ENCODE peak calls at places on chromosomes 6 and 20, in five cellular contexts. One of them, this sample, is unnamed.

GRCh38 chr20:4944518-4944917 is 56.8 kb downstream of the SLC23A2 start:
- DNase-seq in NCI-H2029 treated with DMSO at 0.1 percent for 48 hours: no peak
- DNase-seq in stromal cell of bone marrow: no peak
- DNase-seq in renal cortical epithelial cell: peak
- DNase-seq in HFFc6: no peak
- DNase-seq in this sample: no peak

GRCh38 chr20:19880256-19881079 is 122.4 kb downstream of the RIN2 start:
- DNase-seq in NCI-H2029 treated with DMSO at 0.1 percent for 48 hours: no peak
- DNase-seq in renal cortical epithelial cell: peak
- DNase-seq in HFFc6: peak
- DNase-seq in stromal cell of bone marrow: no peak
- DNase-seq in this sample: no peak

GRCh38 chr6:148572676-148573335 is 174.0 kb upstream of the UST start:
- DNase-seq in NCI-H2029 treated with DMSO at 0.1 percent for 48 hours: no peak
- DNase-seq in HFFc6: no peak
- DNase-seq in stromal cell of bone marrow: no peak
- DNase-seq in renal cortical epithelial cell: no peak
- DNase-seq in this sample: no peak

GRCh38 chr6:31737315-31738047 is 1.2 kb upstream of the CLIC1 start:
- DNase-seq in HFFc6: no peak
- DNase-seq in stromal cell of bone marrow: no peak
- DNase-seq in NCI-H2029 treated with DMSO at 0.1 percent for 48 hours: peak
- DNase-seq in renal cortical epithelial cell: peak
- DNase-seq in this sample: no peak

GRCh38 chr20:57952136-57952535 is 242.3 kb upstream of the PMEPA1 start:
- DNase-seq in renal cortical epithelial cell: no peak
- DNase-seq in stromal cell of bone marrow: no peak
- DNase-seq in NCI-H2029 treated with DMSO at 0.1 percent for 48 hours: no peak
- DNase-seq in HFFc6: no peak
- DNase-seq in this sample: no peak

GRCh38 chr6:79040083-79040482 is 38.0 kb downstream of the PHIP start:
- DNase-seq in NCI-H2029 treated with DMSO at 0.1 percent for 48 hours: no peak
- DNase-seq in stromal cell of bone marrow: no peak
- DNase-seq in renal cortical epithelial cell: peak
- DNase-seq in HFFc6: no peak
- DNase-seq in this sample: no peak

GRCh38 chr20:63835031-63835858 is 4.2 kb upstream of the ZBTB46 start:
- DNase-seq in HFFc6: peak
- DNase-seq in stromal cell of bone marrow: peak
- DNase-seq in NCI-H2029 treated with DMSO at 0.1 percent for 48 hours: peak
- DNase-seq in renal cortical epithelial cell: peak
- DNase-seq in this sample: peak

GRCh38 chr20:8060977-8061376 is 41.4 kb upstream of the TMX4 start:
- DNase-seq in NCI-H2029 treated with DMSO at 0.1 percent for 48 hours: peak
- DNase-seq in stromal cell of bone marrow: no peak
- DNase-seq in HFFc6: no peak
- DNase-seq in renal cortical epithelial cell: no peak
- DNase-seq in this sample: no peak

GRCh38 chr6:168157272-168158007 is 78.4 kb upstream of the FRMD1 start:
- DNase-seq in NCI-H2029 treated with DMSO at 0.1 percent for 48 hours: no peak
- DNase-seq in HFFc6: peak
- DNase-seq in stromal cell of bone marrow: peak
- DNase-seq in renal cortical epithelial cell: peak
- DNase-seq in this sample: no peak

GRCh38 chr20:57619053-57619831 is 984 bp downstream of the ZBP1 start:
- DNase-seq in NCI-H2029 treated with DMSO at 0.1 percent for 48 hours: no peak
- DNase-seq in HFFc6: no peak
- DNase-seq in renal cortical epithelial cell: no peak
- DNase-seq in stromal cell of bone marrow: no peak
- DNase-seq in this sample: no peak

GRCh38 chr20:2086980-2087377 is 14.6 kb upstream of the STK35 start:
- DNase-seq in HFFc6: no peak
- DNase-seq in renal cortical epithelial cell: no peak
- DNase-seq in NCI-H2029 treated with DMSO at 0.1 percent for 48 hours: no peak
- DNase-seq in stromal cell of bone marrow: no peak
- DNase-seq in this sample: no peak

GRCh38 chr6:29941006-29941405 is 1.3 kb upstream of the HLA-A start:
- DNase-seq in renal cortical epithelial cell: no peak
- DNase-seq in stromal cell of bone marrow: no peak
- DNase-seq in NCI-H2029 treated with DMSO at 0.1 percent for 48 hours: no peak
- DNase-seq in HFFc6: no peak
- DNase-seq in this sample: no peak

GRCh38 chr6:99933129-99933528 is 60.9 kb downstream of the MCHR2 start:
- DNase-seq in NCI-H2029 treated with DMSO at 0.1 percent for 48 hours: no peak
- DNase-seq in HFFc6: peak
- DNase-seq in stromal cell of bone marrow: peak
- DNase-seq in renal cortical epithelial cell: no peak
- DNase-seq in this sample: peak

GRCh38 chr20:13930246-13930645 is 60.2 kb downstream of the SEL1L2 start:
- DNase-seq in stromal cell of bone marrow: no peak
- DNase-seq in NCI-H2029 treated with DMSO at 0.1 percent for 48 hours: no peak
- DNase-seq in renal cortical epithelial cell: no peak
- DNase-seq in HFFc6: peak
- DNase-seq in this sample: no peak

GRCh38 chr6:12529364-12530019 is 187.1 kb upstream of the PHACTR1 start:
- DNase-seq in stromal cell of bone marrow: no peak
- DNase-seq in renal cortical epithelial cell: no peak
- DNase-seq in NCI-H2029 treated with DMSO at 0.1 percent for 48 hours: no peak
- DNase-seq in HFFc6: no peak
- DNase-seq in this sample: no peak

GRCh38 chr20:24470031-24470781 is 777 bp downstream of the SYNDIG1 start:
- DNase-seq in NCI-H2029 treated with DMSO at 0.1 percent for 48 hours: no peak
- DNase-seq in stromal cell of bone marrow: no peak
- DNase-seq in HFFc6: no peak
- DNase-seq in renal cortical epithelial cell: no peak
- DNase-seq in this sample: no peak